ENCODE peak calls at places on chromosomes 16 and 17, in four cellular contexts. H, V, U and A are unnamed samples.

GRCh38 chr17:63838586-63839184 is 3.8 kb downstream of the SMARCD2 start:
- DNase-seq in H (no peak), V (peak), U (no peak), A (peak)

GRCh38 chr17:19705771-19706770 is 10.3 kb downstream of the SLC47A2 start:
- DNase-seq in V (no peak), U (no peak), H (no peak), A (no peak)

GRCh38 chr16:29653436-29653835 is 9.6 kb upstream of the SPN start:
- DNase-seq in U (no peak), V (no peak), H (no peak), A (no peak)

GRCh38 chr17:73657473-73658116 is 13.3 kb upstream of the SDK2 start:
- DNase-seq in U (peak), V (no peak), H (no peak), A (peak)

GRCh38 chr17:77502626-77503292 is 362.0 kb downstream of the SEC14L1 start:
- DNase-seq in V (no peak), H (no peak), U (no peak), A (no peak)

GRCh38 chr16:67068212-67068753 is 39.3 kb downstream of the CBFB start:
- DNase-seq in V (no peak), H (no peak), U (no peak), A (peak)

GRCh38 chr17:72351884-72352346 is 231.1 kb downstream of the SOX9 start:
- DNase-seq in U (no peak), V (no peak), H (no peak), A (peak)

GRCh38 chr16:31699601-31700000 is 171.9 kb downstream of the AHSP start:
- DNase-seq in H (no peak), U (no peak), V (no peak), A (no peak)

GRCh38 chr17:74768763-74769114 is 7.4 kb downstream of the NAT9 start:
- DNase-seq in U (no peak), V (no peak), H (no peak), A (no peak)

GRCh38 chr17:41307647-41308046 is 1.5 kb downstream of the KRTAP16-1 start:
- DNase-seq in U (no peak), H (no peak), V (no peak), A (no peak)
- H3K4me2 ChIP-seq in U (no peak), H (peak), V (no peak), A (no peak)

GRCh38 chr16:27427538-27427937 is 25.6 kb downstream of the IL21R start:
- DNase-seq in V (no peak), H (no peak), U (no peak), A (no peak)
- H3K4me2 ChIP-seq in V (no peak), H (no peak), U (no peak), A (no peak)

GRCh38 chr17:76050226-76051070 is 21.9 kb downstream of the SRP68 start:
- DNase-seq in U (no peak), V (no peak), H (no peak), A (no peak)
- H3K4me2 ChIP-seq in U (no peak), V (no peak), H (no peak), A (peak)

GRCh38 chr16:14485811-14486519 is 144.1 kb downstream of the PARN start:
- DNase-seq in U (no peak), V (no peak), H (no peak), A (no peak)
- H3K4me2 ChIP-seq in U (no peak), V (peak), H (no peak), A (peak)

GRCh38 chr16:89325861-89326471 is 108.5 kb downstream of the ZNF778 start:
- DNase-seq in H (peak), U (no peak), V (no peak), A (peak)

GRCh38 chr16:89322381-89323119 is 105.0 kb downstream of the ZNF778 start:
- DNase-seq in H (no peak), U (no peak), V (no peak), A (peak)

GRCh38 chr16:89320717-89321501 is 103.4 kb downstream of the ZNF778 start:
- DNase-seq in V (no peak), U (no peak), H (no peak), A (peak)

GRCh38 chr16:89324056-89325010 is 106.8 kb downstream of the ZNF778 start:
- DNase-seq in H (no peak), U (no peak), V (no peak), A (no peak)

GRCh38 chr16:89323120-89323960 is 105.8 kb downstream of the ZNF778 start:
- DNase-seq in U (no peak), H (no peak), V (no peak), A (no peak)
- H3K4me2 ChIP-seq in U (no peak), H (no peak), V (peak), A (peak)

DNA sequence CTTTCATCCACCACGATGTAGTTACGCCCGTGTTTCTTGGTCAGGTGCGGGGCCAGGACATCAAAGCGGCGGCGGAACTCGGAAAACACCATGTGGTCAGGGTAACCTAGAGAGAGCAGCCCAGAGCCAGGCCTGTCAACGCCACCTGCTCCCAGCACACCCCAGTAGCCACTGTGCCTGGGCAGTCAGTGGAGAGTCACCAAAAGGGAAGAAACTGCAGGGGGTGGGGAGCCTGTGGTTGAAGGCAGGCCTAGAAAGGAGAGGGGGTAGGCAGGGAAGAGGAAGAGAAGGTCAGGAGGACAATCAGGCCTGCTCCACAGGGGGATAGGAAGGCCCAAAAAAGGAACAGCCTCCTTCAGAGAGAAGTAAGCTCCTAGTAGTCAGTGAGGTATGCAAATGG is 64.1 kb downstream of the PIPOX start:
- DNase-seq in U (no peak), V (no peak), H (no peak), A (no peak)
- H3K4me2 ChIP-seq in U (no peak), V (no peak), H (no peak), A (peak)

GRCh38 chr17:79303641-79304205 is 229.1 kb downstream of the ENGASE start:
- DNase-seq in H (no peak), U (no peak), V (no peak), A (no peak)
- H3K4me2 ChIP-seq in H (no peak), U (no peak), V (no peak), A (no peak)

DNA sequence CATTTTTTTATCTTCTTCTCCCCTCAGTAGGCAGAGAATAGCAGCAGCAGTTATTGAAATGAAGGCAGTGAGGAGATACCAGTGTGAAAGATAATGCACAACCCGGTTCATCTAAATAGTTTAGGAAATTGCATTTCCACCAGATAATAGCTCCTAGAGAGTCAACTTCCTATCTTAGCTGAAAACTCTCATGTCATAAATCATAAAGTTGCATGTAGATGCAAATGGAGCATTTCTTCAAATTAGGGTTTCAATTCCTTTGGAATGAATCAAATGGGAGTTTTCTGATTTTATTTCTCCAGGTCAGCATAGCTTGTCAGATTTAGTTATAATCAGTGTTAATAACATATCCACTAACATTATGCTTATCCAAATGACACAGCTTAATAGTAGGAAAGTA is 335.3 kb downstream of the CNTNAP4 start:
- DNase-seq in U (no peak), V (no peak), H (no peak), A (no peak)
- H3K4me2 ChIP-seq in U (no peak), V (no peak), H (no peak), A (no peak)

DNA sequence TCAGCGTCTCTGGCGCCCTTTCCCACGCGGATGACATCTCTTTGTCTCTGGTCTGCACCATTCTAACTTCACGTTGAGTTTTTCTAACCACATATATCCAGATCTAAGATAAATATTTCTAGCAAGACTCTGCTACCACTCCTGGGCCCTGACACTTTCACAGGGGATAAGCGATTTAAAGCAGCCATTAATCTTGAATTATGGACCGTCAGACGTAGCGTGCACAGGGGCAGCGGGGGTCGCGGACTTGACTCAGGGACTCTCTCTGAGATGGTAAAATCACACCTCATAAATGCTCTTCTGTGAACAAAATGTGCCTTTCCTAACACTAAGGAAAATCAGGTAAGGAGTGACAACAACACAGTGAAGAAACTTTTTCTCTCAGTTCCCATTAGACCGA is 210.9 kb upstream of the ELAC2 start:
- DNase-seq in V (no peak), H (no peak), U (no peak), A (no peak)
- H3K4me2 ChIP-seq in V (no peak), H (no peak), U (no peak), A (no peak)

GRCh38 chr17:31093866-31094599 is 744 bp upstream of the NF1 start:
- DNase-seq in U (no peak), H (no peak), V (no peak), A (no peak)
- H3K4me2 ChIP-seq in U (peak), H (peak), V (peak), A (peak)